ENCODE peak calls at places on chromosomes 1 and 21, in five cellular contexts. T is GM23248, W is H1, G is K562, N is tibial nerve. I is an unnamed sample. For H3K4me1, the result is how much of the 10 kb centered on the place peaks cover.

GRCh38 chr1:190551638-190552037 is 74.0 kb upstream of the BRINP3 start:
- DNase-seq in T (no peak), W (no peak), G (no peak), N (no peak), I (no peak)

GRCh38 chr1:14955402-14955801 is 198.1 kb upstream of the TMEM51 start:
- DNase-seq in T (no peak), W (no peak), G (no peak), N (no peak), I (no peak)

GRCh38 chr21:45330075-45330781 is 42.5 kb upstream of the POFUT2 start:
- DNase-seq in T (peak), W (no peak), G (no peak), N (no peak), I (no peak)

GRCh38 chr1:26574690-26575349 is 45.3 kb downstream of the RPS6KA1 start:
- DNase-seq in T (peak), W (no peak), G (no peak), N (no peak), I (no peak)

GRCh38 chr1:167273027-167273800 is 52.5 kb downstream of the POU2F1 start:
- DNase-seq in T (peak), W (no peak), G (no peak), N (no peak), I (no peak)

GRCh38 chr1:98298319-98298718 is 363.2 kb upstream of the SNX7 start:
- DNase-seq in T (no peak), W (no peak), G (no peak), N (no peak), I (no peak)

GRCh38 chr1:210377934-210378333 is 49.2 kb downstream of the HHAT start:
- DNase-seq in T (peak), W (no peak), G (no peak), N (no peak), I (no peak)

GRCh38 chr1:67390041-67390887 is 39.9 kb downstream of the SERBP1 start:
- DNase-seq in T (peak), W (no peak), G (no peak), N (no peak), I (no peak)

GRCh38 chr1:70503358-70503757 is 92.3 kb downstream of the CTH start:
- DNase-seq in T (peak), W (no peak), G (no peak), N (no peak), I (no peak)

GRCh38 chr1:8506995-8507615 is 189.2 kb downstream of the SLC45A1 start:
- DNase-seq in T (no peak), W (no peak), G (no peak), N (no peak), I (no peak)

GRCh38 chr1:20837554-20838192 is 50.6 kb upstream of the HP1BP3 start:
- DNase-seq in T (no peak), W (no peak), G (no peak), N (no peak), I (no peak)

GRCh38 chr1:218424528-218424927 is 79.4 kb downstream of the TGFB2 start:
- DNase-seq in T (peak), W (no peak), G (no peak), N (no peak), I (no peak)

GRCh38 chr1:157069596-157069995 is 24.1 kb upstream of the ARHGEF11 start:
- DNase-seq in T (no peak), W (no peak), G (no peak), N (no peak), I (no peak)

GRCh38 chr1:24890861-24891260 is 39.2 kb downstream of the RUNX3 start:
- DNase-seq in T (no peak), W (no peak), G (no peak), N (no peak), I (no peak)

GRCh38 chr1:2403273-2403672 is 9.1 kb downstream of the PEX10 start:
- DNase-seq in T (no peak), W (no peak), G (no peak), N (no peak), I (no peak)

GRCh38 chr1:48227165-48228013 is 4.9 kb downstream of the SLC5A9 start:
- DNase-seq in T (no peak), W (no peak), G (no peak), N (no peak), I (no peak)

GRCh38 chr1:19901653-19902052 is 19.5 kb downstream of the OTUD3 start:
- DNase-seq in T (no peak), W (no peak), G (no peak), N (no peak), I (no peak)

GRCh38 chr1:29264773-29265389 is 28.6 kb downstream of the PTPRU start:
- DNase-seq in T (peak), W (no peak), G (no peak), N (no peak), I (no peak)

GRCh38 chr1:110292327-110292741 is 46.8 kb upstream of the RBM15 start:
- DNase-seq in T (peak), W (no peak), G (no peak), N (no peak), I (no peak)

GRCh38 chr1:98854137-98854536 is 150.5 kb downstream of the PLPPR5 start:
- DNase-seq in T (no peak), W (no peak), G (no peak), N (no peak), I (no peak)

GRCh38 chr1:236103646-236104218 is 38.6 kb upstream of the GPR137B start:
- DNase-seq in T (peak), W (peak), G (peak), N (peak), I (no peak)

GRCh38 chr1:64663654-64664053 is 81.2 kb upstream of the RAVER2 start:
- DNase-seq in T (peak), W (peak), G (peak), N (no peak), I (no peak)

GRCh38 chr1:174746024-174746808 is 253.5 kb upstream of the CACYBP start:
- DNase-seq in T (no peak), W (no peak), G (no peak), N (no peak), I (no peak)

GRCh38 chr1:10225573-10225972 is 15.2 kb downstream of the KIF1B start:
- DNase-seq in T (peak), W (no peak), G (no peak), N (no peak), I (no peak)

GRCh38 chr1:56773341-56774066 is 45.7 kb downstream of the FYB2 start:
- DNase-seq in T (peak), W (no peak), G (no peak), N (no peak), I (no peak)

GRCh38 chr1:5390497-5390896 is 601.7 kb downstream of the NPHP4 start:
- DNase-seq in T (no peak), W (no peak), G (no peak), N (no peak), I (no peak)

GRCh38 chr1:1283821-1284220 is 3.6 kb downstream of the SCNN1D start:
- DNase-seq in T (peak), W (peak), G (peak), N (no peak), I (no peak)

GRCh38 chr1:113701429-113701828 is 57.9 kb downstream of the PHTF1 start:
- DNase-seq in T (peak), W (no peak), G (no peak), N (no peak), I (no peak)

GRCh38 chr21:36835383-36835795 is 131.1 kb downstream of the HLCS start:
- DNase-seq in T (peak), W (no peak), G (no peak), N (no peak), I (no peak)

GRCh38 chr1:30757196-30757949 is at the start of gene LAPTM5:
- DNase-seq in T (no peak), W (no peak), G (no peak), N (peak), I (no peak)

GRCh38 chr1:55481634-55482033 is 266.5 kb upstream of the USP24 start:
- DNase-seq in T (peak), W (no peak), G (no peak), N (no peak), I (no peak)

GRCh38 chr1:11842154-11843041 is 5.2 kb downstream of the NPPA start:
- DNase-seq in T (no peak), W (no peak), G (peak), N (peak), I (no peak)

GRCh38 chr1:47208374-47208850 is 18.6 kb upstream of the PDZK1IP1 start:
- DNase-seq in T (peak), W (peak), G (no peak), N (no peak), I (no peak)

GRCh38 chr1:239247299-239247698 is 139.1 kb upstream of the CHRM3 start:
- DNase-seq in T (no peak), W (no peak), G (no peak), N (no peak), I (no peak)
- H3K4me1 ChIP-seq in T (under half), W (under half), G (under half), N (under half), I (under half)

DNA sequence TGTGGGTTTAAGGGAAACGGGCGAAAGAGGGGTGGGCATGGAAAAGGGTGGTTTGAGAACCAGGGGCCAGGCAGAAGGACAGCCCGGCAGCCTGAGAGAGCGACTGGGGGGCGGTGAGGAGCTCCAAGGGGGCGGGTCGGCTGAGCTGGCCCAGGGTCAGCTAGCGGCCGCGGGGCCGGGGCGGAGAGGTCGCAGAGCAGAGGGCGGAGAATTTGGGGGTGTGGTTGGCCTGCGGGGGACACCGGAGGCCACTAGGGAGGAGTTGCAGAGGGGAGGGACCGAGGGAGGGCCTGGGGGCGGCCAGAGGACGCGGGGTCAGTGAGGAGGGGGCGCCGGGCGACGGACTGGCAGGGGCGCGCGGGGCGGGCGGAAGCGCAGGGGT is 54.7 kb downstream of the NDUFS5 start:
- DNase-seq in T (no peak), W (peak), G (peak), N (no peak), I (no peak)
- H3K27ac ChIP-seq in T (no peak), W (no peak), G (no peak), N (peak), I (no peak)

GRCh38 chr1:111446967-111447892 is 1.8 kb downstream of the WDR77 start:
- DNase-seq in T (no peak), W (no peak), G (no peak), N (no peak), I (no peak)
- H3K4me3 ChIP-seq in T (peak), W (peak), G (peak), N (no peak), I (no peak)

GRCh38 chr1:81254560-81254959 is 546.2 kb upstream of the ADGRL2 start:
- DNase-seq in T (peak), W (peak), G (no peak), N (no peak), I (no peak)
- H3K4me1 ChIP-seq in T (under half), W (under half), G (under half), N (under half), I (under half)

GRCh38 chr1:43541141-43541540 is 10.5 kb downstream of the PTPRF start:
- DNase-seq in T (no peak), W (no peak), G (no peak), N (no peak), I (no peak)

GRCh38 chr1:43538143-43538487 is 7.4 kb downstream of the PTPRF start:
- DNase-seq in T (no peak), W (no peak), G (no peak), N (no peak), I (no peak)

GRCh38 chr1:43538969-43539368 is 8.3 kb downstream of the PTPRF start:
- DNase-seq in T (no peak), W (no peak), G (no peak), N (no peak), I (no peak)

GRCh38 chr1:43540653-43541071 is 10.0 kb downstream of the PTPRF start:
- DNase-seq in T (peak), W (no peak), G (no peak), N (peak), I (peak)

DNA sequence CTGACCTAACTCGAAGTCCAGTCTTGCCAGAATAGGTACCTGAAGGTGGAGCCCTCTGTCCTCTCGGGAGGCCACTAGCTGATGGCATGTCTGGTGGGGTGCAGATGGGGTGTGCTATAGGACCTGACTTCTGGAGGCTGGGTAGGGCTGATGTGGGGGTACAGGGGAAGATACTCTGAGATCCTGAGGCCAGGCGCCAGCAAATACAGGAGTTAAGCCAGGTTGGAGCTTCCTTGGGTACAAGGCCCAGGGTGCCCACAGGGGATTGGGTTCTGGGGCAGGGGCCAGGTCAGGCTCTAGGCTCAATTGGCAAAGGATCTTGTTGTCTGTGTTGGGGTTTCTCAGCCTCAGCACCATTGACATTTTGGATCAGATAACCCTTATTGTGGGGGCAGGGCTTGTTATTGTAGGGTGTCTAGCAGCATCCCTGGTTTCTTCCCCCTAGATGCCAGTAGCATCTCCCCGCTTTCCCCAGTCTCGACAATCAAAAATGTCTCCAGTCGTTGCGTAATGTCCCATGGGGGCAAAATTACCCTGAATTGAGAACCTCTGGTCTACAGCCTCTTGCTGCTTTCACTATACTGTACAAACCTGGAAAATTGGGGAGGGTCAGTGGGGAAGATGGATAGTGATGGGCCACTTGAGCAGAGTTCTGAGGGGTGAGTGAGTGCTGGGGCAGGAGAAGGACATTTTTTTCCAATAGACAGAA is 9.2 kb downstream of the PTPRF start:
- DNase-seq in T (no peak), W (no peak), G (no peak), N (no peak), I (no peak)
- H3K27ac ChIP-seq in T (no peak), W (no peak), G (no peak), N (peak), I (peak)

GRCh38 chr1:172662464-172663109 is 3.7 kb downstream of the FASLG start:
- DNase-seq in T (peak), W (no peak), G (peak), N (peak), I (no peak)
- H3K4me3 ChIP-seq in T (no peak), W (no peak), G (peak), N (no peak), I (no peak)

DNA sequence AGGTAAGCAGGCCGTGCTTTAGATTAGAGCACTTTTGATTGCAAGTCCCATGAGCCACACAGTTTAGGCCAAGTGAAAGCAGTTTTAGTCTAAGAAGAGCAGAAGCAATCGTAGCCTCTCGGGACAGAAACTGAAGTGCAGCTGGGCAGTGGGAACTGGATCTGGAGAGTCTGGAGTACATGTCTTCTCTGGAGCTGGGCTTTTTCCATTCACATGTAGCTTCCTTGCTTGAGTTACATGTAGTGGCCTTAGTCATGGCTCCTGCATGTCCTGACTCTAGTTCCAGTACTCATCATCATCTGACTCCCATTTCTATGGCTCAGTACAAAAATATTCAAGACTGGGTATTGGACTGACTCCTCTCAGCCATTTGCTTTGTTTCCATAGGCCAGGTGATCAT is 16.7 kb downstream of the CAMTA1 start:
- DNase-seq in T (peak), W (no peak), G (no peak), N (no peak), I (no peak)
- H3K4me1 ChIP-seq in T (under half), W (under half), G (under half), N (under half), I (half or more)

GRCh38 chr1:240312872-240313271 is 221.2 kb downstream of the FMN2 start:
- DNase-seq in T (peak), W (no peak), G (no peak), N (no peak), I (no peak)
- H3K27ac ChIP-seq in T (peak), W (no peak), G (no peak), N (no peak), I (no peak)